ENCODE peak calls at places on chromosome 20, in six cellular contexts. S is mesenchymal stem cell; E is B cell; A is stimulated activated CD4-positive, alpha-beta T cell treated with anti-CD3 and anti-CD28 coated beads, TNF-alpha, amount 100 ng/mL, for 1 hour; H is Panc1; C is foreskin fibroblast. J is an unnamed sample.

GRCh38 chr20:31602430-31602778 is 2.7 kb upstream of the ID1 start:
- DNase-seq in S (no peak), E (no peak), A (no peak), H (no peak), C (no peak), J (peak; percentile 49)

GRCh38 chr20:19253316-19253715 is 40.9 kb downstream of the SLC24A3 start:
- DNase-seq in S (no peak), E (no peak), A (no peak), H (no peak), C (no peak), J (no peak)

GRCh38 chr20:39830903-39831302 is 858.1 kb downstream of the MAFB start:
- DNase-seq in S (no peak), E (no peak), A (no peak), H (no peak), C (no peak), J (no peak)

GRCh38 chr20:32263398-32263954 is 14.0 kb upstream of the KIF3B start:
- DNase-seq in S (no peak), E (no peak), A (no peak), H (no peak), C (no peak), J (no peak)

GRCh38 chr20:61886721-61887658 is 178.7 kb downstream of the TAF4 start:
- DNase-seq in S (peak; percentile 42), E (peak; percentile 17), A (no peak), H (peak; percentile 42), C (peak; percentile 16), J (peak; percentile 46)

GRCh38 chr20:13839421-13840092 is 54.7 kb downstream of the NDUFAF5 start:
- DNase-seq in S (no peak), E (no peak), A (no peak), H (no peak), C (peak; percentile 65), J (peak; percentile 34)

GRCh38 chr20:7410150-7410549 is 530.1 kb downstream of the HAO1 start:
- DNase-seq in S (no peak), E (no peak), A (no peak), H (no peak), C (peak; percentile 13), J (no peak)

GRCh38 chr20:38842558-38842981 is 37.1 kb downstream of the PPP1R16B start:
- DNase-seq in S (no peak), E (peak; percentile 93), A (no peak), H (no peak), C (no peak), J (no peak)

GRCh38 chr20:53210931-53211330 is 238.8 kb downstream of the TSHZ2 start:
- DNase-seq in S (no peak), E (no peak), A (no peak), H (no peak), C (no peak), J (no peak)

GRCh38 chr20:11895832-11896484 is 21.7 kb upstream of the BTBD3 start:
- DNase-seq in S (no peak), E (no peak), A (no peak), H (no peak), C (peak; percentile 34), J (peak; percentile 29)

GRCh38 chr20:13995841-13996240 is 525 bp downstream of the MACROD2 start:
- DNase-seq in S (no peak), E (peak; percentile 2), A (no peak), H (no peak), C (no peak), J (no peak)

GRCh38 chr20:62191781-62192559 is 9.1 kb downstream of the MTG2 start:
- DNase-seq in S (no peak), E (no peak), A (no peak), H (no peak), C (no peak), J (no peak)

GRCh38 chr20:53598140-53599038 is 4.8 kb upstream of the ZNF217 start:
- DNase-seq in S (no peak), E (peak; percentile 27), A (no peak), H (no peak), C (no peak), J (no peak)

GRCh38 chr20:36647194-36648121 is 1.5 kb upstream of the SLA2 start:
- DNase-seq in S (no peak), E (no peak), A (no peak), H (no peak), C (no peak), J (no peak)

GRCh38 chr20:57959018-57959417 is 249.2 kb upstream of the PMEPA1 start:
- DNase-seq in S (no peak), E (no peak), A (no peak), H (no peak), C (no peak), J (no peak)

GRCh38 chr20:21232546-21233280 is 70.4 kb upstream of the XRN2 start:
- DNase-seq in S (no peak), E (no peak), A (no peak), H (no peak), C (no peak), J (no peak)

GRCh38 chr20:25533920-25534700 is 51.2 kb downstream of the NINL start:
- DNase-seq in S (no peak), E (no peak), A (no peak), H (no peak), C (no peak), J (no peak)

GRCh38 chr20:50919567-50919966 is 11.7 kb downstream of the ADNP start:
- DNase-seq in S (peak; percentile 74), E (no peak), A (no peak), H (no peak), C (peak; percentile 78), J (peak; percentile 70)

GRCh38 chr20:8309638-8310037 is 177.6 kb downstream of the PLCB1 start:
- DNase-seq in S (no peak), E (no peak), A (no peak), H (no peak), C (no peak), J (peak; percentile 53)

GRCh38 chr20:3911956-3912355 is 22.8 kb downstream of the PANK2 start:
- DNase-seq in S (no peak), E (no peak), A (no peak), H (no peak), C (no peak), J (no peak)

GRCh38 chr20:7966176-7966575 is 25.9 kb upstream of the HAO1 start:
- DNase-seq in S (no peak), E (no peak), A (no peak), H (no peak), C (no peak), J (no peak)

GRCh38 chr20:60486345-60486744 is 528.1 kb downstream of the CDH26 start:
- DNase-seq in S (no peak), E (no peak), A (no peak), H (no peak), C (no peak), J (peak; percentile 31)

GRCh38 chr20:59848182-59848581 is 85.3 kb downstream of the SYCP2 start:
- DNase-seq in S (no peak), E (no peak), A (no peak), H (no peak), C (no peak), J (no peak)

GRCh38 chr20:38139919-38140753 is 24.9 kb downstream of the TGM2 start:
- DNase-seq in S (peak; percentile 82), E (no peak), A (no peak), H (no peak), C (no peak), J (peak; percentile 57)

GRCh38 chr20:37266940-37267683 is 5.5 kb upstream of the GHRH start:
- DNase-seq in S (no peak), E (no peak), A (no peak), H (no peak), C (no peak), J (no peak)

GRCh38 chr20:6599876-6600275 is 167.6 kb upstream of the BMP2 start:
- DNase-seq in S (peak; percentile 26), E (no peak), A (no peak), H (no peak), C (no peak), J (no peak)

GRCh38 chr20:57480444-57481152 is 44.3 kb downstream of the CTCFL start:
- DNase-seq in S (no peak), E (peak; percentile 73), A (peak; percentile 19), H (no peak), C (no peak), J (no peak)

GRCh38 chr20:6008254-6008653 is 45.6 kb downstream of the LRRN4 start:
- DNase-seq in S (peak; percentile 94), E (no peak), A (no peak), H (no peak), C (peak; percentile 92), J (peak; percentile 90)

GRCh38 chr20:62643521-62644043 is 1.3 kb downstream of the SLCO4A1 start:
- DNase-seq in S (no peak), E (no peak), A (no peak), H (no peak), C (no peak), J (no peak)

GRCh38 chr20:23399568-23400241 is 21.6 kb downstream of the NAPB start:
- DNase-seq in S (peak; percentile 75), E (no peak), A (no peak), H (no peak), C (peak; percentile 24), J (no peak)

GRCh38 chr20:45467861-45468260 is 1.7 kb upstream of the WFDC2 start:
- DNase-seq in S (no peak), E (no peak), A (no peak), H (no peak), C (no peak), J (no peak)

GRCh38 chr20:50029697-50030428 is 47.1 kb downstream of the SNAI1 start:
- DNase-seq in S (peak; percentile 99), E (no peak), A (no peak), H (no peak), C (peak; percentile 90), J (peak; percentile 97)

GRCh38 chr20:31916724-31917123 is 35.1 kb downstream of the PDRG1 start:
- DNase-seq in S (no peak), E (no peak), A (no peak), H (no peak), C (no peak), J (no peak)

GRCh38 chr20:5549200-5549599 is 201.0 kb upstream of the SHLD1 start:
- DNase-seq in S (no peak), E (no peak), A (no peak), H (no peak), C (no peak), J (no peak)

GRCh38 chr20:41587523-41587922 is 30.7 kb downstream of the CHD6 start:
- DNase-seq in S (no peak), E (no peak), A (no peak), H (no peak), C (no peak), J (peak; percentile 35)

GRCh38 chr20:11995750-11996567 is 78.3 kb downstream of the BTBD3 start:
- DNase-seq in S (no peak), E (no peak), A (no peak), H (no peak), C (no peak), J (no peak)

J was measured in fibroblast of lung.